ENCODE peak calls at places on chromosomes 6 and 20, in nine cellular contexts. One of them, this sample, is unnamed.

GRCh38 chr20:45867811-45868176 is 10.4 kb downstream of the ZSWIM3 start:
- DNase-seq in breast epithelium: no peak
- DNase-seq in ascending aorta: no peak
- DNase-seq in effector memory CD4-positive, alpha-beta T cell: no peak
- DNase-seq in dorsolateral prefrontal cortex: no peak
- DNase-seq in Peyer's patch: no peak
- DNase-seq in cardiac fibroblast: peak; percentile 45
- DNase-seq in A549: no peak
- DNase-seq in cardiac muscle cell: no peak
- DNase-seq in this sample: no peak

GRCh38 chr20:64076061-64076997 is 3.0 kb downstream of the RGS19 start:
- DNase-seq in dorsolateral prefrontal cortex: no peak
- DNase-seq in A549: no peak
- DNase-seq in Peyer's patch: no peak
- DNase-seq in cardiac fibroblast: no peak
- DNase-seq in effector memory CD4-positive, alpha-beta T cell: no peak
- DNase-seq in ascending aorta: no peak
- DNase-seq in cardiac muscle cell: no peak
- DNase-seq in breast epithelium: no peak
- DNase-seq in this sample: no peak

GRCh38 chr6:87742106-87742505 is 40.1 kb upstream of the AKIRIN2 start:
- DNase-seq in ascending aorta: no peak
- DNase-seq in Peyer's patch: no peak
- DNase-seq in cardiac muscle cell: no peak
- DNase-seq in breast epithelium: no peak
- DNase-seq in effector memory CD4-positive, alpha-beta T cell: peak; percentile 57
- DNase-seq in A549: no peak
- DNase-seq in cardiac fibroblast: no peak
- DNase-seq in dorsolateral prefrontal cortex: no peak
- DNase-seq in this sample: no peak

GRCh38 chr6:40877362-40877761 is 161.7 kb downstream of the UNC5CL start:
- DNase-seq in ascending aorta: no peak
- DNase-seq in A549: no peak
- DNase-seq in cardiac muscle cell: no peak
- DNase-seq in Peyer's patch: no peak
- DNase-seq in cardiac fibroblast: no peak
- DNase-seq in dorsolateral prefrontal cortex: no peak
- DNase-seq in breast epithelium: no peak
- DNase-seq in effector memory CD4-positive, alpha-beta T cell: no peak
- DNase-seq in this sample: no peak

GRCh38 chr6:56851541-56852248 is 103.2 kb upstream of the BEND6 start:
- DNase-seq in cardiac muscle cell: peak; percentile 73
- DNase-seq in ascending aorta: peak; percentile 77
- DNase-seq in dorsolateral prefrontal cortex: peak; percentile 45
- DNase-seq in Peyer's patch: no peak
- DNase-seq in breast epithelium: no peak
- DNase-seq in cardiac fibroblast: peak; percentile 89
- DNase-seq in A549: peak; percentile 46
- DNase-seq in effector memory CD4-positive, alpha-beta T cell: no peak
- DNase-seq in this sample: peak; percentile 59

GRCh38 chr6:140388815-140389214 is 1014.4 kb upstream of the CITED2 start:
- DNase-seq in A549: no peak
- DNase-seq in breast epithelium: no peak
- DNase-seq in Peyer's patch: no peak
- DNase-seq in ascending aorta: no peak
- DNase-seq in effector memory CD4-positive, alpha-beta T cell: no peak
- DNase-seq in cardiac muscle cell: no peak
- DNase-seq in dorsolateral prefrontal cortex: no peak
- DNase-seq in cardiac fibroblast: no peak
- DNase-seq in this sample: no peak

GRCh38 chr6:21240709-21241108 is 352.8 kb upstream of the SOX4 start:
- DNase-seq in A549: no peak
- DNase-seq in cardiac muscle cell: no peak
- DNase-seq in effector memory CD4-positive, alpha-beta T cell: no peak
- DNase-seq in ascending aorta: no peak
- DNase-seq in breast epithelium: no peak
- DNase-seq in cardiac fibroblast: peak; percentile 75
- DNase-seq in dorsolateral prefrontal cortex: no peak
- DNase-seq in Peyer's patch: no peak
- DNase-seq in this sample: no peak

GRCh38 chr20:38730167-38730988 is 6.1 kb downstream of the SLC32A1 start:
- DNase-seq in Peyer's patch: no peak
- DNase-seq in ascending aorta: no peak
- DNase-seq in cardiac muscle cell: no peak
- DNase-seq in dorsolateral prefrontal cortex: no peak
- DNase-seq in effector memory CD4-positive, alpha-beta T cell: no peak
- DNase-seq in A549: no peak
- DNase-seq in cardiac fibroblast: no peak
- DNase-seq in breast epithelium: no peak
- DNase-seq in this sample: no peak

GRCh38 chr6:125781307-125781868 is 9.4 kb upstream of the NCOA7 start:
- DNase-seq in effector memory CD4-positive, alpha-beta T cell: peak; percentile 43
- DNase-seq in cardiac fibroblast: no peak
- DNase-seq in cardiac muscle cell: no peak
- DNase-seq in dorsolateral prefrontal cortex: no peak
- DNase-seq in A549: no peak
- DNase-seq in breast epithelium: no peak
- DNase-seq in ascending aorta: no peak
- DNase-seq in Peyer's patch: no peak
- DNase-seq in this sample: no peak

GRCh38 chr6:2979819-2980464 is 8.6 kb upstream of the SERPINB6 start:
- DNase-seq in Peyer's patch: no peak
- DNase-seq in cardiac fibroblast: peak; percentile 80
- DNase-seq in dorsolateral prefrontal cortex: no peak
- DNase-seq in effector memory CD4-positive, alpha-beta T cell: no peak
- DNase-seq in breast epithelium: no peak
- DNase-seq in ascending aorta: no peak
- DNase-seq in cardiac muscle cell: no peak
- DNase-seq in A549: no peak
- DNase-seq in this sample: no peak

GRCh38 chr20:18496042-18496441 is 983 bp downstream of the RBBP9 start:
- DNase-seq in cardiac fibroblast: no peak
- DNase-seq in Peyer's patch: no peak
- DNase-seq in effector memory CD4-positive, alpha-beta T cell: no peak
- DNase-seq in A549: no peak
- DNase-seq in ascending aorta: no peak
- DNase-seq in breast epithelium: no peak
- DNase-seq in cardiac muscle cell: peak; percentile 7
- DNase-seq in dorsolateral prefrontal cortex: no peak
- DNase-seq in this sample: no peak

GRCh38 chr6:71588490-71588889 is 297.9 kb upstream of the RIMS1 start:
- DNase-seq in A549: no peak
- DNase-seq in cardiac fibroblast: no peak
- DNase-seq in ascending aorta: no peak
- DNase-seq in Peyer's patch: peak; percentile 44
- DNase-seq in cardiac muscle cell: no peak
- DNase-seq in dorsolateral prefrontal cortex: no peak
- DNase-seq in breast epithelium: no peak
- DNase-seq in effector memory CD4-positive, alpha-beta T cell: no peak
- DNase-seq in this sample: no peak

GRCh38 chr6:167826230-167827061 is at the start of gene AFDN:
- DNase-seq in ascending aorta: peak; percentile 85
- DNase-seq in Peyer's patch: peak; percentile 89
- DNase-seq in cardiac muscle cell: peak; percentile 82
- DNase-seq in dorsolateral prefrontal cortex: peak; percentile 75
- DNase-seq in effector memory CD4-positive, alpha-beta T cell: peak; percentile 52
- DNase-seq in A549: peak; percentile 51
- DNase-seq in cardiac fibroblast: peak; percentile 65
- DNase-seq in breast epithelium: peak; percentile 78
- DNase-seq in this sample: no peak

GRCh38 chr20:57747889-57748456 is 38.2 kb upstream of the PMEPA1 start:
- DNase-seq in Peyer's patch: no peak
- DNase-seq in effector memory CD4-positive, alpha-beta T cell: no peak
- DNase-seq in A549: no peak
- DNase-seq in dorsolateral prefrontal cortex: no peak
- DNase-seq in breast epithelium: no peak
- DNase-seq in cardiac muscle cell: no peak
- DNase-seq in cardiac fibroblast: no peak
- DNase-seq in ascending aorta: no peak
- DNase-seq in this sample: no peak

GRCh38 chr20:63206878-63207277 is 9.1 kb downstream of the YTHDF1 start:
- DNase-seq in A549: no peak
- DNase-seq in breast epithelium: peak; percentile 79
- DNase-seq in cardiac fibroblast: no peak
- DNase-seq in dorsolateral prefrontal cortex: no peak
- DNase-seq in ascending aorta: no peak
- DNase-seq in effector memory CD4-positive, alpha-beta T cell: no peak
- DNase-seq in cardiac muscle cell: no peak
- DNase-seq in Peyer's patch: no peak
- DNase-seq in this sample: no peak

GRCh38 chr6:3341467-3341866 is 82.7 kb downstream of the PSMG4 start:
- DNase-seq in effector memory CD4-positive, alpha-beta T cell: no peak
- DNase-seq in ascending aorta: no peak
- DNase-seq in A549: no peak
- DNase-seq in Peyer's patch: no peak
- DNase-seq in dorsolateral prefrontal cortex: no peak
- DNase-seq in breast epithelium: no peak
- DNase-seq in cardiac fibroblast: peak; percentile 90
- DNase-seq in cardiac muscle cell: peak; percentile 7
- DNase-seq in this sample: peak; percentile 67

GRCh38 chr20:31908016-31908415 is 37.6 kb downstream of the TTLL9 start:
- DNase-seq in effector memory CD4-positive, alpha-beta T cell: no peak
- DNase-seq in breast epithelium: no peak
- DNase-seq in cardiac fibroblast: no peak
- DNase-seq in ascending aorta: no peak
- DNase-seq in dorsolateral prefrontal cortex: no peak
- DNase-seq in Peyer's patch: no peak
- DNase-seq in cardiac muscle cell: no peak
- DNase-seq in A549: no peak
- DNase-seq in this sample: no peak

GRCh38 chr20:59025086-59025485 is 5.9 kb downstream of the TUBB1 start:
- DNase-seq in cardiac muscle cell: no peak
- DNase-seq in effector memory CD4-positive, alpha-beta T cell: no peak
- DNase-seq in cardiac fibroblast: no peak
- DNase-seq in Peyer's patch: no peak
- DNase-seq in ascending aorta: no peak
- DNase-seq in breast epithelium: no peak
- DNase-seq in dorsolateral prefrontal cortex: no peak
- DNase-seq in A549: no peak
- DNase-seq in this sample: no peak

GRCh38 chr20:59025511-59025910 is 6.3 kb downstream of the TUBB1 start:
- DNase-seq in cardiac fibroblast: no peak
- DNase-seq in ascending aorta: no peak
- DNase-seq in cardiac muscle cell: no peak
- DNase-seq in dorsolateral prefrontal cortex: no peak
- DNase-seq in effector memory CD4-positive, alpha-beta T cell: no peak
- DNase-seq in breast epithelium: no peak
- DNase-seq in A549: no peak
- DNase-seq in Peyer's patch: no peak
- DNase-seq in this sample: no peak

GRCh38 chr20:59026904-59027745 is 5.0 kb downstream of the ATP5F1E start:
- DNase-seq in ascending aorta: no peak
- DNase-seq in breast epithelium: no peak
- DNase-seq in effector memory CD4-positive, alpha-beta T cell: no peak
- DNase-seq in A549: no peak
- DNase-seq in Peyer's patch: no peak
- DNase-seq in cardiac muscle cell: no peak
- DNase-seq in cardiac fibroblast: no peak
- DNase-seq in dorsolateral prefrontal cortex: no peak
- DNase-seq in this sample: no peak

GRCh38 chr20:59028812-59029211 is 3.3 kb downstream of the ATP5F1E start:
- DNase-seq in Peyer's patch: no peak
- DNase-seq in breast epithelium: no peak
- DNase-seq in effector memory CD4-positive, alpha-beta T cell: no peak
- DNase-seq in ascending aorta: no peak
- DNase-seq in dorsolateral prefrontal cortex: no peak
- DNase-seq in A549: no peak
- DNase-seq in cardiac muscle cell: no peak
- DNase-seq in cardiac fibroblast: no peak
- DNase-seq in this sample: no peak

DNA sequence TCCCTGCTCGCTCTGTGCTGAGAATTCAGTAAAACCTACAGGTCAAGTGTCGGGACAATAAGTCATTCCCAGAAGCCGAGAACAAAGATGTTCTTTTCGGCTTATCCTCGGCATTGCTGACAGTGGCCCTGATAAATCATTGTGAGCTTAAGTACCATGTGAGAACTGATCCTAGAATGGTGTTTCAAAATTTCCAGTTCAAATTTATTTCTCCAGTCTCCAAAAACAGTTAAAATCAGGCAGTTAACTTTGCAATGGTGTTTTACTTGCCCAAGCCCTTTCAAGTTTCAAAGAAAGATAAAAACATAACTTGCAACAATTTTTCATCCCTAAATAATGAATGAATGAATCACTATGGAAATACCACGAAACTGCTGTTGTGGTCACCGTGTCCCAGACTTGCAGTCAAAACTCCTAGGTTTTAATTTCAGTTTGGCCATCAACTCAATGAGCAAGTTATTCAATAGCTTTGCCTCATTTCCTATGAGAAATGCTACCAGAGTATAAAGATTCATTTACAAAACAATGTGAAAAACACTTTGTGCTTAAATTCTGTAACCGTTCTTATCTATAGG is 4.3 kb downstream of the ATP5F1E start:
- DNase-seq in Peyer's patch: no peak
- DNase-seq in effector memory CD4-positive, alpha-beta T cell: no peak
- DNase-seq in breast epithelium: no peak
- DNase-seq in cardiac muscle cell: no peak
- DNase-seq in A549: no peak
- DNase-seq in cardiac fibroblast: peak; percentile 42
- DNase-seq in dorsolateral prefrontal cortex: no peak
- DNase-seq in ascending aorta: no peak
- DNase-seq in this sample: no peak
- H3K4me3 ChIP-seq in Peyer's patch: no peak overlapping the region
- H3K4me3 ChIP-seq in effector memory CD4-positive, alpha-beta T cell: no peak overlapping the region
- H3K4me3 ChIP-seq in breast epithelium: no peak overlapping the region
- H3K4me3 ChIP-seq in cardiac muscle cell: no peak overlapping the region
- H3K4me3 ChIP-seq in A549: no peak overlapping the region
- H3K4me3 ChIP-seq in cardiac fibroblast: no peak overlapping the region
- H3K4me3 ChIP-seq in dorsolateral prefrontal cortex: peak overlapping the region; percentile 85
- H3K4me3 ChIP-seq in ascending aorta: peak overlapping the region; percentile 6
- H3K4me3 ChIP-seq in this sample: no peak overlapping the region

GRCh38 chr6:6152060-6152459 is 145.3 kb upstream of the NRN1 start:
- DNase-seq in cardiac fibroblast: no peak
- DNase-seq in A549: no peak
- DNase-seq in cardiac muscle cell: no peak
- DNase-seq in Peyer's patch: no peak
- DNase-seq in ascending aorta: no peak
- DNase-seq in dorsolateral prefrontal cortex: no peak
- DNase-seq in effector memory CD4-positive, alpha-beta T cell: no peak
- DNase-seq in breast epithelium: no peak
- DNase-seq in this sample: no peak
- H3K4me3 ChIP-seq in cardiac fibroblast: no peak overlapping the region
- H3K4me3 ChIP-seq in A549: no peak overlapping the region
- H3K4me3 ChIP-seq in cardiac muscle cell: no peak overlapping the region
- H3K4me3 ChIP-seq in Peyer's patch: no peak overlapping the region
- H3K4me3 ChIP-seq in ascending aorta: no peak overlapping the region
- H3K4me3 ChIP-seq in dorsolateral prefrontal cortex: no peak overlapping the region
- H3K4me3 ChIP-seq in effector memory CD4-positive, alpha-beta T cell: no peak overlapping the region
- H3K4me3 ChIP-seq in breast epithelium: no peak overlapping the region
- H3K4me3 ChIP-seq in this sample: no peak overlapping the region

GRCh38 chr20:50690562-50690978 is 772 bp downstream of the RIPOR3 start:
- DNase-seq in cardiac fibroblast: no peak
- DNase-seq in breast epithelium: no peak
- DNase-seq in A549: no peak
- DNase-seq in cardiac muscle cell: no peak
- DNase-seq in Peyer's patch: no peak
- DNase-seq in ascending aorta: no peak
- DNase-seq in effector memory CD4-positive, alpha-beta T cell: no peak
- DNase-seq in dorsolateral prefrontal cortex: no peak
- DNase-seq in this sample: no peak
- H3K4me3 ChIP-seq in cardiac fibroblast: peak overlapping the region; percentile 43
- H3K4me3 ChIP-seq in breast epithelium: peak overlapping the region; percentile 46
- H3K4me3 ChIP-seq in A549: no peak overlapping the region
- H3K4me3 ChIP-seq in cardiac muscle cell: no peak overlapping the region
- H3K4me3 ChIP-seq in Peyer's patch: peak overlapping the region; percentile 23
- H3K4me3 ChIP-seq in ascending aorta: peak overlapping the region; percentile 53
- H3K4me3 ChIP-seq in effector memory CD4-positive, alpha-beta T cell: no peak overlapping the region
- H3K4me3 ChIP-seq in dorsolateral prefrontal cortex: peak overlapping the region; percentile 57
- H3K4me3 ChIP-seq in this sample: no peak overlapping the region

GRCh38 chr6:170286934-170287265 is 4.0 kb downstream of the DLL1 start:
- DNase-seq in cardiac muscle cell: no peak
- DNase-seq in breast epithelium: no peak
- DNase-seq in effector memory CD4-positive, alpha-beta T cell: no peak
- DNase-seq in ascending aorta: no peak
- DNase-seq in A549: no peak
- DNase-seq in cardiac fibroblast: no peak
- DNase-seq in Peyer's patch: no peak
- DNase-seq in dorsolateral prefrontal cortex: no peak
- DNase-seq in this sample: no peak
- H3K4me3 ChIP-seq in cardiac muscle cell: no peak overlapping the region
- H3K4me3 ChIP-seq in breast epithelium: no peak overlapping the region
- H3K4me3 ChIP-seq in effector memory CD4-positive, alpha-beta T cell: no peak overlapping the region
- H3K4me3 ChIP-seq in ascending aorta: no peak overlapping the region
- H3K4me3 ChIP-seq in A549: no peak overlapping the region
- H3K4me3 ChIP-seq in cardiac fibroblast: no peak overlapping the region
- H3K4me3 ChIP-seq in Peyer's patch: no peak overlapping the region
- H3K4me3 ChIP-seq in dorsolateral prefrontal cortex: peak overlapping the region; percentile 85
- H3K4me3 ChIP-seq in this sample: no peak overlapping the region

This sample was measured in skeletal muscle cell.